ENCODE peak calls at places on chromosomes 2 and 18, in four cellular contexts. Y is tibial artery; S is CD8-positive, alpha-beta memory T cell; I is ovary. C is an unnamed sample. For H3K4me1, the result is how much of the 10 kb centered on the place peaks cover.

GRCh38 chr18:27004056-27004829 is 138.7 kb upstream of the AQP4 start:
- DNase-seq in Y (no peak), I (no peak), S (no peak), C (no peak)

GRCh38 chr2:43227830-43228280 is 1.4 kb upstream of the ZFP36L2 start:
- DNase-seq in S (no peak), I (no peak), Y (no peak), C (no peak)

GRCh38 chr2:152508446-152508845 is 173.5 kb downstream of the FMNL2 start:
- DNase-seq in S (no peak), Y (no peak), I (no peak), C (no peak)

GRCh38 chr2:241673797-241674725 is 12.6 kb downstream of the DTYMK start:
- DNase-seq in S (no peak), Y (no peak), I (no peak), C (no peak)

GRCh38 chr2:167212054-167212648 is 323.9 kb downstream of the XIRP2 start:
- DNase-seq in Y (no peak), I (no peak), S (no peak), C (peak)

GRCh38 chr2:203562283-203562682 is 27.2 kb upstream of the RAPH1 start:
- DNase-seq in I (no peak), Y (no peak), S (no peak), C (no peak)

GRCh38 chr2:151627368-151627767 is 106.9 kb downstream of the NEB start:
- DNase-seq in Y (no peak), I (no peak), S (no peak), C (peak)

GRCh38 chr2:190887089-190887488 is 6.5 kb downstream of the GLS start:
- DNase-seq in Y (no peak), S (no peak), I (no peak), C (no peak)

GRCh38 chr2:36618381-36618780 is 20.4 kb upstream of the FEZ2 start:
- DNase-seq in Y (no peak), I (no peak), S (peak), C (no peak)

GRCh38 chr2:103469800-103470199 is 708.0 kb downstream of the TMEM182 start:
- DNase-seq in S (no peak), I (no peak), Y (no peak), C (no peak)

GRCh38 chr2:1816414-1816911 is 72.1 kb upstream of the PXDN start:
- DNase-seq in I (peak), S (no peak), Y (peak), C (no peak)

GRCh38 chr2:144625216-144626010 is 105.5 kb upstream of the ZEB2 start:
- DNase-seq in S (no peak), I (no peak), Y (no peak), C (no peak)

GRCh38 chr18:33749831-33750230 is 171.8 kb downstream of the ASXL3 start:
- DNase-seq in I (no peak), Y (no peak), S (no peak), C (no peak)

GRCh38 chr18:5975111-5975622 is 79.8 kb upstream of the TMEM200C start:
- DNase-seq in S (no peak), Y (no peak), I (no peak), C (no peak)

GRCh38 chr2:186575302-186575701 is 14.6 kb upstream of the ITGAV start:
- DNase-seq in S (no peak), I (peak), Y (peak), C (no peak)

GRCh38 chr18:25349926-25350560 is 1.9 kb downstream of the ZNF521 start:
- DNase-seq in S (no peak), Y (peak), I (peak), C (no peak)

GRCh38 chr2:209426432-209426831 is 2.6 kb downstream of the MAP2 start:
- DNase-seq in S (no peak), I (no peak), Y (no peak), C (no peak)

GRCh38 chr2:54903736-54904554 is 146.3 kb downstream of the RTN4 start:
- DNase-seq in S (peak), I (no peak), Y (no peak), C (peak)

GRCh38 chr2:209680596-209680995 is 91.0 kb upstream of the UNC80 start:
- DNase-seq in I (no peak), Y (no peak), S (no peak), C (no peak)

GRCh38 chr2:203713381-203713780 is 6.9 kb downstream of the CD28 start:
- DNase-seq in S (no peak), I (no peak), Y (no peak), C (no peak)

GRCh38 chr2:150567771-150568278 is 80.4 kb upstream of the RND3 start:
- DNase-seq in Y (no peak), I (no peak), S (no peak), C (no peak)

GRCh38 chr18:33440384-33441043 is at the start of gene CCDC178:
- DNase-seq in Y (no peak), S (no peak), I (peak), C (no peak)

GRCh38 chr2:38685116-38685735 is 19.3 kb downstream of the GALM start:
- DNase-seq in S (no peak), Y (peak), I (no peak), C (no peak)

GRCh38 chr2:207111757-207112156 is 54.0 kb downstream of the KLF7 start:
- DNase-seq in I (no peak), S (no peak), Y (no peak), C (no peak)

GRCh38 chr2:202317080-202317859 is 51.7 kb downstream of the NOP58 start:
- DNase-seq in Y (peak), S (no peak), I (peak), C (peak)

GRCh38 chr18:6747646-6748045 is 18.1 kb downstream of the ARHGAP28 start:
- DNase-seq in I (no peak), S (no peak), Y (no peak), C (peak)

GRCh38 chr2:183248866-183249567 is 124.8 kb downstream of the NUP35 start:
- DNase-seq in I (no peak), S (no peak), Y (no peak), C (no peak)

GRCh38 chr2:190634381-190634780 is 14.5 kb upstream of the NAB1 start:
- DNase-seq in S (no peak), Y (no peak), I (no peak), C (no peak)

GRCh38 chr18:58541789-58542425 is 87.0 kb downstream of the ALPK2 start:
- DNase-seq in S (peak), Y (no peak), I (no peak), C (peak)

GRCh38 chr2:166960702-166961101 is 72.4 kb downstream of the XIRP2 start:
- DNase-seq in Y (no peak), S (no peak), I (no peak), C (no peak)

GRCh38 chr18:24212939-24213338 is 74.1 kb downstream of the CABYR start:
- DNase-seq in S (no peak), I (no peak), Y (no peak), C (peak)

GRCh38 chr2:191226196-191226595 is 19.0 kb upstream of the MYO1B start:
- DNase-seq in Y (no peak), I (no peak), S (no peak), C (no peak)

GRCh38 chr2:127516031-127516430 is 10.3 kb downstream of the IWS1 start:
- DNase-seq in Y (peak), I (peak), S (no peak), C (no peak)

GRCh38 chr2:127566139-127566417 is 30.6 kb downstream of the MYO7B start:
- DNase-seq in I (no peak), Y (no peak), S (no peak), C (no peak)

GRCh38 chr2:181686566-181687185 is 6.4 kb upstream of the NEUROD1 start:
- DNase-seq in I (no peak), Y (no peak), S (no peak), C (no peak)

GRCh38 chr2:70995227-70995729 is 605 bp upstream of the TEX261 start:
- DNase-seq in I (no peak), Y (peak), S (peak), C (no peak)

DNA sequence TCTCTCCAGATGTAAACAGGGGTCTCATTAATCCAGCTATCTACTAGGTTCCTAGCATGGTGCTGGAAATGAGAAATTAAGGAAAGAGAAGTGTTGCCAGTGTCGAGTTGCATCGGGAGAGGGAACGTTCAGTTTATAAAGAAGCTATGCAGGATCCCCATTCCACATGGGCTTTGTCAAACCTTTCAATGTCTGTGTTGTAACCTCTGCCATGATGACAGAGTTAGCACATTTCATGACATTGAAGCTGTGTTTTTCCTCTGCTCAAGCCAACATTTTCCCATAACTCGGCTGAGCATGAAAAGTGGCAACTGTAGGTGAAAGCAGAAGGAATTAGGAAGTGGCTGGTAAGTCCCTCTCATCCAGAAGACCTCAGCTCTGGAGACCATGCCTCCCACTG is 133.4 kb downstream of the WDSUB1 start:
- DNase-seq in Y (no peak), I (no peak), S (no peak), C (no peak)
- H3K4me1 ChIP-seq in Y (under half), I (under half), S (under half), C (under half)

GRCh38 chr2:199309411-199309810 is 148.3 kb downstream of the SATB2 start:
- DNase-seq in S (no peak), I (no peak), Y (no peak), C (no peak)
- H3K4me3 ChIP-seq in S (no peak), I (no peak), Y (no peak), C (no peak)

GRCh38 chr2:200399636-200400035 is 93.1 kb downstream of the SPATS2L start:
- DNase-seq in I (no peak), Y (no peak), S (no peak), C (no peak)
- H3K27ac ChIP-seq in I (no peak), Y (no peak), S (no peak), C (no peak)

GRCh38 chr18:21262979-21263378 is 20.9 kb downstream of the GREB1L start:
- DNase-seq in Y (no peak), S (no peak), I (no peak), C (no peak)
- H3K4me1 ChIP-seq in Y (under half), S (under half), I (under half), C (under half)

GRCh38 chr2:12855508-12855907 is 138.8 kb downstream of the TRIB2 start:
- DNase-seq in S (peak), Y (no peak), I (no peak), C (no peak)
- H3K4me3 ChIP-seq in S (no peak), Y (no peak), I (no peak), C (no peak)

DNA sequence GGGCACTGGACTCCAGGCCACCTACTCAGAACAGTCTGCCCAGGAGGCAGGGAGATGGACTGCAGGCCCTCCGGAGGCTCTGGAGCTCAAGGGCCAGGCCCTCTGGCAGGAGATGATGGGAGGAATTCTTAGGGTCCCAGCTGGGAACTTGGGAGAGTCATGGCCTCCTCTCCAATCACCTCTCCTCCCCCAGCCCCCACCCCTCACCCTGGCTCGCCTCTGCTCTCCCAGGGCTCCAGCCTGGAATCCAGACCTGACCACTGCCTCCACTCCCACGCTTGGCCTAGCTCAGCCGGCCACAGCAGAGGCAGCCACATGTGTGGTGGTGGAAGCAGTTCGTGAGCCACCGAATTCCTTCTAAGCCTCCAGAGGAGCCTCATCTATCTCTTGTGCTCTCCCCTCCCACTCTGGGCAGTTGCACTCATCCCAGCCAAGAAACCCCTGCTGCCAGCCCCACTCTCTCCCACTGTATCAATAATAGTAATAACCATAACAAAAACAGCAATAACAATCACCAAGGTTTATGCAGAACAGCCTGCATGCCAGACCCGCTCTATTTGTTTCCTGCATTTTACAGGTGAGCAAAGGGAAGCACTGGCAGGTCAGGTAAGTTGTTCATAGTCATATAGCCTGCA is 67.4 kb downstream of the TNS1 start:
- DNase-seq in Y (no peak), S (no peak), I (peak), C (no peak)
- H3K27ac ChIP-seq in Y (peak), S (no peak), I (peak), C (peak)

DNA sequence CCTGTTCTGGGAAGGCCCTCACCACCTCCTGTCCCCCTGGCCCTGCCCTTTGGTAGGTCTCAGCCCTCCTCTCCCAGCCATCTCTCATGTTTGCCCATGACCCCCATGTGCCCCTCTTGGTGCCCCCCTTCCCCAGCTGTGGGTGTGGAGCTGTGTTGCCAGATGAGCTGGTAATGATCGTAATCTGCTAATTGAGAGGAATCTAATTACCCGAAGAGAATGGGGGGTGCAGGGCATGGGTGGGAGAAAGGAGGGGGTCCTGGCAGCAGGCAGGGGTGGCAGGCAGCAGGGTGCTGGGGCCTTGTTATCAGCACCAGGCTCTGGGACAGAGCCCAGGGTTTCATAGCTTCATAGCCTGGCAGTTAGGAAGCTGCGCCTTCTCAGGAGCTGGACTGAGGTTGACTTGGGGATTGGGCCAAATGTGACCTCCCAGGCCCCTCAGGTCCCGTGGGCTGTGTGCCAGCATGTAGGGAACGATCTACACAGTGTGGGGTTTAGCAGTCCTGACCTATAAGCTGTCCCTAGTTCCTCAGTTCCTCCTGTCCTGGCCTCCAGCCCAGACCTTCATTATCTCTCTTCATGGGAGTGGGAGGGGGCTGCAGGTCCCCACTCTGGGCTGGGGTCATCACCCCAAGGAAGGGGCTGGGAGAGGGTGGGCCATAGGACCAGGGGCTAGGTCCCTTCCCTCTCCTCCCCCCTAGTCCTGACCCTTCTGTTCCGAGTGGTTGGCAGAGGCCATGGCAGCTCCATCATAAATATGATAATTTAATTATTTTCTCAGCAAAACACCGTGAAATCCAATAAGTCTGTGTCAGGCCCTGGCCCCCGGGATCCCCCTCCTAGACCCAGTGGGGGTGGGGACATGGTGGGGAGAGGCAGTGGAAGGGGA is 6.5 kb upstream of the ASIC4 start:
- DNase-seq in S (no peak), I (no peak), Y (no peak), C (no peak)
- H3K4me1 ChIP-seq in S (under half), I (under half), Y (under half), C (under half)